ENCODE peak calls at places on chromosomes 2 and 18, in four cellular contexts. L is Panc1, W is upper lobe of right lung, Z is fibroblast of lung. E is an unnamed sample.
A peak's percentile ranks its signal among the peaks of the same experiment; 100 is the strongest.

GRCh38 chr2:62197609-62198236 is 1.8 kb downstream of the B3GNT2 start:
- DNase-seq in W (peak; percentile 82), L (no peak), Z (no peak), E (peak; percentile 66)

GRCh38 chr2:2919026-2919425 is 458.6 kb downstream of the EIPR1 start:
- DNase-seq in L (no peak), W (no peak), Z (no peak), E (no peak)

GRCh38 chr18:35407871-35408481 is 30.8 kb upstream of the ZNF396 start:
- DNase-seq in Z (peak; percentile 81), W (no peak), L (peak; percentile 45), E (no peak)

GRCh38 chr18:6876646-6877045 is 147.1 kb downstream of the ARHGAP28 start:
- DNase-seq in Z (peak; percentile 49), W (no peak), L (no peak), E (no peak)

GRCh38 chr18:3903341-3903740 is 453.4 kb downstream of the TGIF1 start:
- DNase-seq in L (no peak), W (no peak), Z (peak; percentile 89), E (no peak)

GRCh38 chr18:48136051-48136543 is 205.6 kb upstream of the SMAD2 start:
- DNase-seq in L (no peak), Z (no peak), W (no peak), E (peak; percentile 35)

GRCh38 chr2:106572541-106573148 is 85.5 kb downstream of the CD8B2 start:
- DNase-seq in L (no peak), Z (no peak), W (no peak), E (no peak)

GRCh38 chr18:25058520-25058919 is 293.4 kb downstream of the ZNF521 start:
- DNase-seq in W (no peak), L (no peak), Z (no peak), E (no peak)

GRCh38 chr2:68577183-68577582 is 66.2 kb upstream of the PROKR1 start:
- DNase-seq in Z (peak; percentile 41), L (no peak), W (no peak), E (no peak)

GRCh38 chr2:54878182-54878581 is 154.7 kb downstream of the EML6 start:
- DNase-seq in W (no peak), L (no peak), Z (no peak), E (no peak)

GRCh38 chr18:40874233-40874632 is 1080.8 kb upstream of the PIK3C3 start:
- DNase-seq in Z (peak; percentile 79), L (no peak), W (no peak), E (no peak)

GRCh38 chr18:53698907-53699306 is 525.6 kb downstream of the MBD2 start:
- DNase-seq in Z (no peak), W (no peak), L (no peak), E (no peak)

GRCh38 chr2:227774011-227774624 is 28.4 kb downstream of the SCYGR8 start:
- DNase-seq in W (no peak), L (no peak), Z (no peak), E (no peak)

GRCh38 chr2:162301151-162301804 is 17.2 kb downstream of the IFIH1 start:
- DNase-seq in Z (peak; percentile 80), W (no peak), L (no peak), E (peak; percentile 19)

GRCh38 chr2:144678741-144679140 is 158.8 kb upstream of the ZEB2 start:
- DNase-seq in L (no peak), Z (no peak), W (no peak), E (no peak)

GRCh38 chr18:54173250-54173649 is 51.2 kb downstream of the MBD2 start:
- DNase-seq in W (no peak), L (no peak), Z (no peak), E (no peak)

GRCh38 chr2:217609952-217610351 is 392.8 kb downstream of the TNS1 start:
- DNase-seq in W (no peak), Z (no peak), L (no peak), E (no peak)

GRCh38 chr2:126673215-126673614 is 17.3 kb downstream of the GYPC start:
- DNase-seq in Z (no peak), W (no peak), L (no peak), E (no peak)

GRCh38 chr2:41409328-41409727 is 638.5 kb upstream of the PKDCC start:
- DNase-seq in Z (no peak), L (no peak), W (no peak), E (no peak)

GRCh38 chr2:132733119-132733518 is 63.1 kb upstream of the LYPD1 start:
- DNase-seq in L (no peak), W (no peak), Z (no peak), E (no peak)

GRCh38 chr2:183037660-183038340 is 457 bp downstream of the NCKAP1 start:
- DNase-seq in Z (no peak), L (no peak), W (peak; percentile 78), E (no peak)

GRCh38 chr2:197076652-197077051 is 150.1 kb upstream of the PGAP1 start:
- DNase-seq in W (no peak), L (no peak), Z (no peak), E (no peak)

GRCh38 chr2:196555726-196556125 is 83.8 kb upstream of the CCDC150 start:
- DNase-seq in W (no peak), Z (no peak), L (no peak), E (no peak)

GRCh38 chr2:23698733-23699391 is 228.1 kb downstream of the ATAD2B start:
- DNase-seq in Z (peak; percentile 43), W (no peak), L (no peak), E (no peak)

GRCh38 chr2:3169106-3169870 is 208.3 kb downstream of the EIPR1 start:
- DNase-seq in Z (peak; percentile 47), L (no peak), W (peak; percentile 29), E (no peak)

DNA sequence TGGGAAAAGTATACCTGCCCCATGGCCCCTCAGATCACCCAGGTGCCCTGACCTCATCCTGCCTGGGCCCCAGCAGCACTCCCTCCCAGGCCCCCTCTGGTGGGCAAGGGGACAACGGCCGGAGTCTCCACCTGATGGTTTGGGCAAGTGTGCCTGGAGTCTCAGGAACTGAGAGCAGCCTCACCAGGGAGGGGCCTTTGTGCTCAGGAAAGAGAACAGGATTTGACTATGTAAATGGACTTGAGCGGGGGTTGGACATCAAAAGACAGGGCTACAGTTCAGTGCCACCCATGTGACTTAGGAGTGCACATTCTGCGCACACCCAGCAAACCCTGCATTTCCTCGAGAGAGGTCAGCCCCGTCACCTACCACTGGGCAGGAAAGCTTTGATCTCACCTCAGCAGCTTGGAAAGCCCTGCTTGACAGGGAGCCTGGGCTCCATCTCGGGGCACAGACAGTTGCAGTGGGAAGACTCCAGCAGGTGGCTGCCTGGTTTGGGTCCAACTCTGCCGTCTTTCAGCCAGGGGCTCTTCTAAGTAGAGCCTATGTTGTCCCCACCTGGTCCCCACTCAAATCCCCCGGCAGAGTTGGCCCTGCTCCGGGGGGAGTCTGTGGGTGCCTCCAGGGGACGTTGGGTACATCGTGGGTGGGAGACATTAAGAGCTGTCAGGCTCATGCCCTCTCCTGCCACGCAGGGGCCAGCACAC is 3.3 kb downstream of the INPP5D start:
- DNase-seq in W (peak; percentile 62), L (no peak), Z (no peak), E (no peak)
- TF ChIP-seq CTCF in W (peak; percentile 22), L (no peak), Z (no peak), E (no peak)

DNA sequence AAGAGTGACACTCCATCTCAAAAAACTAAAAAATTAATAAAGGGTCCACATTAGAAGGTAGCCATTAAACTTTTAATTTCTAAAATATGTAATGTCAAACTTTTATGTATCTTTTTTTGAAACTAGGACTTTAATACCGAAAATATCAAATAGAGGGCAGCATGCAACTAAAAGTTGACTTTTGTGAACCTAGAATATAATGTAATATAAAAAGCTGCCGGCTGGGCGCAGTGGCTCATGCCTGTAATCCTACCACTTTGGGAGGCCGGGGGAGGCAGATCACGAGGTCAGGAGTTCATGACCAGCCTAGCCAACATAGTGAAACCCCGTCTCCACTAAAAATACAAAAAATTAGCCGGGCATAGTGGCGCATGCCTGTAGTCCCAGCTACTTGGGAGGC is 62.8 kb downstream of the INO80D start:
- DNase-seq in L (no peak), Z (peak; percentile 13), W (no peak), E (no peak)
- TF ChIP-seq CTCF in L (no peak), Z (no peak), W (no peak), E (no peak)

GRCh38 chr2:213490087-213490486 is 205.8 kb downstream of the SPAG16 start:
- DNase-seq in L (no peak), W (no peak), Z (no peak), E (no peak)
- TF ChIP-seq CTCF in L (no peak), W (no peak), Z (no peak), E (no peak)

DNA sequence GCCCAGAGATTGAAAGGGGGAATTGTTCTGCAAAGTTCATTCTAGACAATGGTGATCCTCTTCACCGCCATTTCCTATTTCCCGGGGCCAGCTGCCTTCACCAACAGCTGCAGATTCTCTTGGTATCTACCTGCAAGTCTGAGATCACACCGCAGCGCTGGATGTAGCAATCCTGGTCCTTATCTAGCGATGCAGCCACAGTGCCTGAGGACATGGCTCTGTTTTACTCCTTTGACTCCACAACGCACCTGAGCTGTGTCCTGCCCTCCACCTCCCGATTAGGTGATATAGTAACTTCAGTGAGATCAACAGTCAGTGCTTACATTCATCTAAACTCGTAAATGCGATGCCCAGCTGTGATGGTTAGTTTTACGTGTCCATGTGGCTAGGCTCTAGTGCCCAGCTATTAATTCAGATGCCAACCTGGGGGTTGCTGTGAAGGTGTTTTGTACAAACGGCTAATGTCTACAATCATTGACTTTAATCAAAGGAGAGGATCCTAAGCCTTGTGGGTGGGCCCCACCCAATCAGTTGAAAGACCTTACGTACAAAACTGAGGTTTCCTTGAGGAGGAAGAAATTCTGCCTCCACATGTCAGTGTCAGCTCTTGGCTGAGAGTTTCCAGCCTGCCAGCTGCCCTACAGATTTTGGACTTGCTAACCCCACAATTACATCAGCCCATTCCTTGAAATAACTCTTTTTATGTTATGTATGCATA is 189.8 kb downstream of the SH3BP4 start:
- DNase-seq in W (no peak), L (no peak), Z (no peak), E (no peak)
- TF ChIP-seq CTCF in W (no peak), L (no peak), Z (no peak), E (no peak)

GRCh38 chr2:88765154-88765948 is 73.9 kb downstream of the RPIA start:
- DNase-seq in L (no peak), W (peak; percentile 65), Z (peak; percentile 6), E (peak; percentile 50)
- TF ChIP-seq CTCF in L (no peak), W (no peak), Z (no peak), E (no peak)

GRCh38 chr2:119228964-119229363 is 5.3 kb downstream of the STEAP3 start:
- DNase-seq in L (no peak), Z (no peak), W (no peak), E (no peak)
- TF ChIP-seq CTCF in L (no peak), Z (no peak), W (no peak), E (no peak)

GRCh38 chr2:101153077-101153707 is 2.0 kb upstream of the TBC1D8 start:
- DNase-seq in L (no peak), W (no peak), Z (no peak), E (no peak)
- TF ChIP-seq CTCF in L (no peak), W (no peak), Z (no peak), E (no peak)

GRCh38 chr2:130819226-130819914 is 17.3 kb upstream of the ARHGEF4 start:
- DNase-seq in Z (no peak), W (peak; percentile 54), L (no peak), E (peak; percentile 42)
- TF ChIP-seq CTCF in Z (no peak), W (no peak), L (no peak), E (no peak)

GRCh38 chr2:88690591-88691338 is 708 bp upstream of the RPIA start:
- DNase-seq in L (peak; percentile 25), Z (no peak), W (peak; percentile 78), E (peak; percentile 61)
- TF ChIP-seq CTCF in L (no peak), Z (no peak), W (no peak), E (no peak)

E was measured in psoas muscle.